ENCODE peak calls at places on chromosomes 11 and 22, in ten cellular contexts. One of them, this sample, is unnamed.

GRCh38 chr11:72144807-72145565 is 9.5 kb downstream of the FOLR3 start:
- DNase-seq in trophoblast cell: peak
- DNase-seq in keratinocyte: peak
- DNase-seq in K562: no peak
- DNase-seq in OCI-LY7: no peak
- DNase-seq in GM23248: peak
- DNase-seq in PC-9: peak
- DNase-seq in endothelial cell of umbilical vein: no peak
- DNase-seq in fibroblast of lung: peak
- DNase-seq in mesenchymal stem cell: peak
- DNase-seq in this sample: no peak

GRCh38 chr11:78078218-78079167 is 1.2 kb downstream of the NDUFC2 start:
- DNase-seq in K562: no peak
- DNase-seq in OCI-LY7: peak
- DNase-seq in keratinocyte: no peak
- DNase-seq in endothelial cell of umbilical vein: no peak
- DNase-seq in fibroblast of lung: no peak
- DNase-seq in mesenchymal stem cell: peak
- DNase-seq in GM23248: peak
- DNase-seq in PC-9: no peak
- DNase-seq in trophoblast cell: peak
- DNase-seq in this sample: peak

GRCh38 chr11:86904001-86904400 is 51.2 kb downstream of the FZD4 start:
- DNase-seq in mesenchymal stem cell: no peak
- DNase-seq in K562: no peak
- DNase-seq in endothelial cell of umbilical vein: no peak
- DNase-seq in keratinocyte: no peak
- DNase-seq in PC-9: no peak
- DNase-seq in GM23248: no peak
- DNase-seq in fibroblast of lung: no peak
- DNase-seq in trophoblast cell: peak
- DNase-seq in OCI-LY7: no peak
- DNase-seq in this sample: no peak

GRCh38 chr11:126416542-126417090 is 61.1 kb downstream of the ST3GAL4 start:
- DNase-seq in fibroblast of lung: peak
- DNase-seq in keratinocyte: no peak
- DNase-seq in mesenchymal stem cell: peak
- DNase-seq in GM23248: peak
- DNase-seq in K562: no peak
- DNase-seq in trophoblast cell: peak
- DNase-seq in PC-9: no peak
- DNase-seq in OCI-LY7: peak
- DNase-seq in endothelial cell of umbilical vein: peak
- DNase-seq in this sample: peak

GRCh38 chr11:60951909-60952741 is at the start of gene SLC15A3:
- DNase-seq in GM23248: peak
- DNase-seq in K562: no peak
- DNase-seq in PC-9: no peak
- DNase-seq in keratinocyte: no peak
- DNase-seq in OCI-LY7: peak
- DNase-seq in trophoblast cell: peak
- DNase-seq in mesenchymal stem cell: peak
- DNase-seq in endothelial cell of umbilical vein: peak
- DNase-seq in fibroblast of lung: peak
- DNase-seq in this sample: peak

GRCh38 chr11:128506999-128507591 is 80.3 kb downstream of the ETS1 start:
- DNase-seq in K562: no peak
- DNase-seq in OCI-LY7: no peak
- DNase-seq in PC-9: peak
- DNase-seq in endothelial cell of umbilical vein: peak
- DNase-seq in trophoblast cell: no peak
- DNase-seq in GM23248: peak
- DNase-seq in keratinocyte: no peak
- DNase-seq in fibroblast of lung: peak
- DNase-seq in mesenchymal stem cell: peak
- DNase-seq in this sample: no peak

GRCh38 chr11:113104390-113105251 is 143.4 kb downstream of the NCAM1 start:
- DNase-seq in PC-9: no peak
- DNase-seq in trophoblast cell: no peak
- DNase-seq in OCI-LY7: no peak
- DNase-seq in fibroblast of lung: no peak
- DNase-seq in GM23248: no peak
- DNase-seq in keratinocyte: no peak
- DNase-seq in endothelial cell of umbilical vein: no peak
- DNase-seq in mesenchymal stem cell: no peak
- DNase-seq in K562: no peak
- DNase-seq in this sample: peak

GRCh38 chr11:121534131-121535093 is 81.6 kb upstream of the SORL1-AS1 start:
- DNase-seq in endothelial cell of umbilical vein: no peak
- DNase-seq in K562: no peak
- DNase-seq in keratinocyte: no peak
- DNase-seq in mesenchymal stem cell: no peak
- DNase-seq in trophoblast cell: no peak
- DNase-seq in PC-9: no peak
- DNase-seq in GM23248: peak
- DNase-seq in fibroblast of lung: peak
- DNase-seq in OCI-LY7: peak
- DNase-seq in this sample: no peak

GRCh38 chr11:35615911-35616900 is 2.1 kb upstream of the FJX1 start:
- DNase-seq in OCI-LY7: peak
- DNase-seq in endothelial cell of umbilical vein: peak
- DNase-seq in keratinocyte: no peak
- DNase-seq in mesenchymal stem cell: peak
- DNase-seq in PC-9: no peak
- DNase-seq in K562: peak
- DNase-seq in fibroblast of lung: peak
- DNase-seq in GM23248: peak
- DNase-seq in trophoblast cell: peak
- DNase-seq in this sample: peak

GRCh38 chr11:15815246-15816209 is 540.8 kb downstream of the SOX6 start:
- DNase-seq in keratinocyte: peak
- DNase-seq in OCI-LY7: no peak
- DNase-seq in K562: no peak
- DNase-seq in endothelial cell of umbilical vein: no peak
- DNase-seq in PC-9: no peak
- DNase-seq in mesenchymal stem cell: peak
- DNase-seq in GM23248: peak
- DNase-seq in fibroblast of lung: peak
- DNase-seq in trophoblast cell: peak
- DNase-seq in this sample: no peak

GRCh38 chr11:58739725-58740430 is 8.1 kb upstream of the GLYAT start:
- DNase-seq in OCI-LY7: no peak
- DNase-seq in keratinocyte: no peak
- DNase-seq in endothelial cell of umbilical vein: no peak
- DNase-seq in mesenchymal stem cell: no peak
- DNase-seq in K562: peak
- DNase-seq in fibroblast of lung: no peak
- DNase-seq in PC-9: no peak
- DNase-seq in GM23248: peak
- DNase-seq in trophoblast cell: peak
- DNase-seq in this sample: no peak

GRCh38 chr11:1076061-1076665 is 1.5 kb downstream of the MUC2 start:
- DNase-seq in PC-9: no peak
- DNase-seq in K562: no peak
- DNase-seq in GM23248: no peak
- DNase-seq in endothelial cell of umbilical vein: no peak
- DNase-seq in keratinocyte: no peak
- DNase-seq in trophoblast cell: no peak
- DNase-seq in mesenchymal stem cell: no peak
- DNase-seq in OCI-LY7: no peak
- DNase-seq in fibroblast of lung: no peak
- DNase-seq in this sample: no peak

GRCh38 chr22:32106930-32107329 is 52.2 kb downstream of the C22orf42 start:
- DNase-seq in K562: no peak
- DNase-seq in GM23248: peak
- DNase-seq in keratinocyte: no peak
- DNase-seq in endothelial cell of umbilical vein: no peak
- DNase-seq in mesenchymal stem cell: no peak
- DNase-seq in fibroblast of lung: peak
- DNase-seq in OCI-LY7: peak
- DNase-seq in PC-9: no peak
- DNase-seq in trophoblast cell: peak
- DNase-seq in this sample: peak

GRCh38 chr11:27200779-27201453 is 160.3 kb downstream of the BBOX1 start:
- DNase-seq in endothelial cell of umbilical vein: no peak
- DNase-seq in fibroblast of lung: no peak
- DNase-seq in keratinocyte: no peak
- DNase-seq in trophoblast cell: no peak
- DNase-seq in PC-9: no peak
- DNase-seq in OCI-LY7: no peak
- DNase-seq in mesenchymal stem cell: no peak
- DNase-seq in GM23248: no peak
- DNase-seq in K562: no peak
- DNase-seq in this sample: no peak
- H2AFZ ChIP-seq in endothelial cell of umbilical vein: no peak
- H2AFZ ChIP-seq in fibroblast of lung: no peak
- H2AFZ ChIP-seq in keratinocyte: peak
- H2AFZ ChIP-seq in trophoblast cell: no peak
- H2AFZ ChIP-seq in PC-9: no peak
- H2AFZ ChIP-seq in OCI-LY7: peak
- H2AFZ ChIP-seq in mesenchymal stem cell: no peak
- H2AFZ ChIP-seq in GM23248: peak
- H2AFZ ChIP-seq in K562: no peak
- H2AFZ ChIP-seq in this sample: no peak

GRCh38 chr11:62025429-62026105 is 58.1 kb upstream of the FTH1 start:
- DNase-seq in GM23248: peak
- DNase-seq in PC-9: peak
- DNase-seq in fibroblast of lung: peak
- DNase-seq in keratinocyte: peak
- DNase-seq in OCI-LY7: no peak
- DNase-seq in endothelial cell of umbilical vein: peak
- DNase-seq in K562: peak
- DNase-seq in mesenchymal stem cell: peak
- DNase-seq in trophoblast cell: peak
- DNase-seq in this sample: no peak
- H3K4me3 ChIP-seq in GM23248: peak
- H3K4me3 ChIP-seq in PC-9: peak
- H3K4me3 ChIP-seq in fibroblast of lung: no peak
- H3K4me3 ChIP-seq in keratinocyte: peak
- H3K4me3 ChIP-seq in OCI-LY7: no peak
- H3K4me3 ChIP-seq in endothelial cell of umbilical vein: no peak
- H3K4me3 ChIP-seq in K562: peak
- H3K4me3 ChIP-seq in mesenchymal stem cell: peak
- H3K4me3 ChIP-seq in trophoblast cell: no peak
- H3K4me3 ChIP-seq in this sample: no peak

GRCh38 chr11:102476069-102476468 is 23.5 kb upstream of the TMEM123 start:
- DNase-seq in PC-9: no peak
- DNase-seq in keratinocyte: no peak
- DNase-seq in OCI-LY7: no peak
- DNase-seq in fibroblast of lung: peak
- DNase-seq in K562: no peak
- DNase-seq in endothelial cell of umbilical vein: no peak
- DNase-seq in mesenchymal stem cell: peak
- DNase-seq in GM23248: peak
- DNase-seq in trophoblast cell: no peak
- DNase-seq in this sample: no peak
- H2AFZ ChIP-seq in PC-9: peak
- H2AFZ ChIP-seq in keratinocyte: peak
- H2AFZ ChIP-seq in OCI-LY7: peak
- H2AFZ ChIP-seq in fibroblast of lung: no peak
- H2AFZ ChIP-seq in K562: peak
- H2AFZ ChIP-seq in endothelial cell of umbilical vein: no peak
- H2AFZ ChIP-seq in mesenchymal stem cell: no peak
- H2AFZ ChIP-seq in GM23248: peak
- H2AFZ ChIP-seq in trophoblast cell: no peak
- H2AFZ ChIP-seq in this sample: no peak

GRCh38 chr11:34437224-34437879 is 1.4 kb upstream of the CAT start:
- DNase-seq in fibroblast of lung: no peak
- DNase-seq in GM23248: no peak
- DNase-seq in mesenchymal stem cell: no peak
- DNase-seq in endothelial cell of umbilical vein: no peak
- DNase-seq in PC-9: no peak
- DNase-seq in OCI-LY7: no peak
- DNase-seq in K562: no peak
- DNase-seq in trophoblast cell: no peak
- DNase-seq in keratinocyte: no peak
- DNase-seq in this sample: no peak
- H3K4me3 ChIP-seq in fibroblast of lung: peak
- H3K4me3 ChIP-seq in GM23248: peak
- H3K4me3 ChIP-seq in mesenchymal stem cell: peak
- H3K4me3 ChIP-seq in endothelial cell of umbilical vein: no peak
- H3K4me3 ChIP-seq in PC-9: no peak
- H3K4me3 ChIP-seq in OCI-LY7: peak
- H3K4me3 ChIP-seq in K562: no peak
- H3K4me3 ChIP-seq in trophoblast cell: no peak
- H3K4me3 ChIP-seq in keratinocyte: no peak
- H3K4me3 ChIP-seq in this sample: no peak

GRCh38 chr11:10305262-10305963 is 540 bp downstream of the ADM start:
- DNase-seq in endothelial cell of umbilical vein: no peak
- DNase-seq in PC-9: peak
- DNase-seq in GM23248: peak
- DNase-seq in OCI-LY7: no peak
- DNase-seq in keratinocyte: no peak
- DNase-seq in mesenchymal stem cell: no peak
- DNase-seq in fibroblast of lung: peak
- DNase-seq in K562: peak
- DNase-seq in trophoblast cell: peak
- DNase-seq in this sample: peak
- H2AFZ ChIP-seq in endothelial cell of umbilical vein: peak
- H2AFZ ChIP-seq in PC-9: no peak
- H2AFZ ChIP-seq in GM23248: no peak
- H2AFZ ChIP-seq in OCI-LY7: peak
- H2AFZ ChIP-seq in keratinocyte: peak
- H2AFZ ChIP-seq in mesenchymal stem cell: no peak
- H2AFZ ChIP-seq in fibroblast of lung: no peak
- H2AFZ ChIP-seq in K562: peak
- H2AFZ ChIP-seq in trophoblast cell: peak
- H2AFZ ChIP-seq in this sample: no peak

GRCh38 chr11:131373756-131374155 is 3.3 kb downstream of the NTM start:
- DNase-seq in mesenchymal stem cell: no peak
- DNase-seq in OCI-LY7: no peak
- DNase-seq in keratinocyte: no peak
- DNase-seq in trophoblast cell: no peak
- DNase-seq in fibroblast of lung: no peak
- DNase-seq in GM23248: no peak
- DNase-seq in endothelial cell of umbilical vein: no peak
- DNase-seq in K562: no peak
- DNase-seq in PC-9: no peak
- DNase-seq in this sample: no peak
- H3K4me3 ChIP-seq in mesenchymal stem cell: no peak
- H3K4me3 ChIP-seq in OCI-LY7: no peak
- H3K4me3 ChIP-seq in keratinocyte: no peak
- H3K4me3 ChIP-seq in trophoblast cell: no peak
- H3K4me3 ChIP-seq in fibroblast of lung: no peak
- H3K4me3 ChIP-seq in GM23248: no peak
- H3K4me3 ChIP-seq in endothelial cell of umbilical vein: no peak
- H3K4me3 ChIP-seq in K562: no peak
- H3K4me3 ChIP-seq in PC-9: no peak
- H3K4me3 ChIP-seq in this sample: no peak

DNA sequence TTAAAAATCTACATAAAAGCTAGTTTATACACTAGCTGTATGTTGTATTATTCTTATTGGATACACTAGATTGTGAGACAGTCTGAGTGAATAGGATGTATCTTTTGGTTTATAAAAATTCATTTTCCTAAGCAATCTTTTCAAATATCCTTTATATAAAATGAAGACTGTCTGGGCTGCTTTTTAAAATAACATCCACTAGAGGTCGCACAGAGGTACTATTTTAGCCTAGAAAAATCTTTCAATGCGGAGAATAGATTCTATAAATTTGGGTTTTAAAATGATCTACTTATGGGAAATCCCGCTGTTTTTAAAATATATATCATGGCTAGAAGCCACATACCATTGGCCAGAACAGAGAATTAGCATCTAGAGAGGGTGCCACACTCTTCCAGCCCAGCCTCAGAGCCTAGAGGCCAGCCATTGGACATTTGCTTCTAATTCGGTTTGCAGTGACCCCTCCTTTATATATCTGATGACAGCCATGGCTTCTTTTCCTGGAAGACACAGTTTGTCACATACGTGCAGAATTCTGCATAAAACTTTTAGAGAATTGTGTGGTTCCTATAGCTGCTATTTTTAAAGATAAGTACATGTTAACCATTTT is 7.3 kb downstream of the C11orf97 start:
- DNase-seq in trophoblast cell: peak
- DNase-seq in PC-9: no peak
- DNase-seq in keratinocyte: no peak
- DNase-seq in fibroblast of lung: peak
- DNase-seq in OCI-LY7: peak
- DNase-seq in mesenchymal stem cell: peak
- DNase-seq in GM23248: peak
- DNase-seq in endothelial cell of umbilical vein: peak
- DNase-seq in K562: peak
- DNase-seq in this sample: peak
- H2AFZ ChIP-seq in trophoblast cell: no peak
- H2AFZ ChIP-seq in PC-9: no peak
- H2AFZ ChIP-seq in keratinocyte: no peak
- H2AFZ ChIP-seq in fibroblast of lung: peak
- H2AFZ ChIP-seq in OCI-LY7: no peak
- H2AFZ ChIP-seq in mesenchymal stem cell: no peak
- H2AFZ ChIP-seq in GM23248: peak
- H2AFZ ChIP-seq in endothelial cell of umbilical vein: peak
- H2AFZ ChIP-seq in K562: peak
- H2AFZ ChIP-seq in this sample: no peak

This sample was measured in neural progenitor cell.